ENCODE peak calls at places on chromosome 19, in five cellular contexts. Z is hepatic stellate cell, V is RWPE1, X is transverse colon, S is GM12865. I is an unnamed sample.

GRCh38 chr19:29268103-29268502 is 55.2 kb upstream of the UQCRFS1 start:
- DNase-seq in X (no peak), S (no peak), V (no peak), Z (no peak), I (no peak)

GRCh38 chr19:41352609-41353465 is 885 bp downstream of the TGFB1 start:
- DNase-seq in Z (peak; percentile 69), S (peak; percentile 80), X (peak; percentile 78), V (peak; percentile 72), I (peak; percentile 75)

GRCh38 chr19:55440411-55441105 is 2.5 kb downstream of the SHISA7 start:
- DNase-seq in Z (no peak), X (no peak), V (no peak), S (peak; percentile 49), I (no peak)

GRCh38 chr19:8367327-8368001 is 3.5 kb downstream of the ANGPTL4 start:
- DNase-seq in V (peak; percentile 87), X (peak; percentile 87), Z (peak; percentile 94), S (no peak), I (peak; percentile 47)

GRCh38 chr19:49140951-49141350 is 14.2 kb downstream of the HRC start:
- DNase-seq in Z (no peak), S (no peak), X (no peak), V (no peak), I (no peak)

GRCh38 chr19:28519950-28520861 is 692.7 kb downstream of the UQCRFS1 start:
- DNase-seq in Z (no peak), X (no peak), V (no peak), S (no peak), I (peak; percentile 67)

GRCh38 chr19:4986056-4986455 is 17.1 kb downstream of the KDM4B start:
- DNase-seq in V (no peak), S (no peak), Z (no peak), X (no peak), I (no peak)

GRCh38 chr19:33348301-33349010 is 25.1 kb upstream of the CEBPG start:
- DNase-seq in S (no peak), V (no peak), Z (no peak), X (no peak), I (no peak)

GRCh38 chr19:38252385-38252784 is 3.8 kb downstream of the PPP1R14A start:
- DNase-seq in S (no peak), V (no peak), X (no peak), Z (no peak), I (no peak)

GRCh38 chr19:45468159-45468651 is 409 bp downstream of the FOSB start:
- DNase-seq in X (peak; percentile 48), S (peak; percentile 31), V (no peak), Z (peak; percentile 22), I (peak; percentile 67)

GRCh38 chr19:56637976-56638555 is 4.9 kb upstream of the SMIM17 start:
- DNase-seq in S (peak; percentile 30), Z (peak; percentile 31), V (peak; percentile 38), X (no peak), I (peak; percentile 93)

GRCh38 chr19:53813996-53814395 is 10.1 kb downstream of the NLRP12 start:
- DNase-seq in X (no peak), Z (peak; percentile 19), S (no peak), V (no peak), I (peak; percentile 90)

GRCh38 chr19:38736036-38736412 is 8.2 kb downstream of the CAPN12 start:
- DNase-seq in X (peak; percentile 69), V (no peak), Z (no peak), S (peak; percentile 67), I (peak; percentile 75)

GRCh38 chr19:32339988-32340874 is 5.2 kb upstream of the ZNF507 start:
- DNase-seq in X (peak; percentile 65), V (peak; percentile 54), S (peak; percentile 47), Z (peak; percentile 60), I (peak; percentile 54)